ENCODE peak calls at places on chromosomes 12 and 14, in ten cellular contexts. Z is neural progenitor cell, G is glutamatergic neuron, O is A549, M is IMR-90, W is GM12865, C is colonic mucosa, A is OCI-LY7, Q is sigmoid colon, X is psoas muscle. J is an unnamed sample.

GRCh38 chr14:69460093-69460701 is 24.3 kb upstream of the PLEKHD1 start:
- DNase-seq in Z (peak), G (peak), O (peak), M (peak), W (peak), C (peak), A (peak), Q (peak), X (peak), J (peak)

GRCh38 chr14:56810850-56811595 is 744 bp upstream of the OTX2 start:
- DNase-seq in Z (peak), G (no peak), O (no peak), M (no peak), W (no peak), C (no peak), A (no peak), Q (no peak), X (no peak), J (no peak)

GRCh38 chr12:57724936-57725740 is 13.4 kb downstream of the AGAP2 start:
- DNase-seq in Z (no peak), G (no peak), O (no peak), M (no peak), W (no peak), C (no peak), A (peak), Q (no peak), X (no peak), J (peak)

GRCh38 chr12:108811411-108812185 is 45.8 kb downstream of the SSH1 start:
- DNase-seq in Z (no peak), G (no peak), O (no peak), M (no peak), W (no peak), C (no peak), A (no peak), Q (no peak), X (no peak), J (no peak)

GRCh38 chr14:77124345-77125274 is 17.0 kb downstream of the ZDHHC22 start:
- DNase-seq in Z (peak), G (peak), O (peak), M (peak), W (peak), C (peak), A (peak), Q (no peak), X (peak), J (peak)

GRCh38 chr14:52241102-52241793 is 26.2 kb upstream of the PTGDR start:
- DNase-seq in Z (no peak), G (no peak), O (no peak), M (peak), W (no peak), C (no peak), A (no peak), Q (no peak), X (no peak), J (no peak)

GRCh38 chr12:113365639-113366395 is 7.4 kb downstream of the PLBD2 start:
- DNase-seq in Z (no peak), G (no peak), O (no peak), M (no peak), W (no peak), C (no peak), A (no peak), Q (no peak), X (no peak), J (no peak)

GRCh38 chr14:89394920-89395319 is 22.1 kb downstream of the FOXN3 start:
- DNase-seq in Z (no peak), G (no peak), O (no peak), M (no peak), W (no peak), C (no peak), A (no peak), Q (peak), X (no peak), J (no peak)

GRCh38 chr12:26520869-26521268 is 312.1 kb downstream of the ITPR2 start:
- DNase-seq in Z (no peak), G (no peak), O (no peak), M (no peak), W (peak), C (no peak), A (no peak), Q (no peak), X (no peak), J (no peak)

DNA sequence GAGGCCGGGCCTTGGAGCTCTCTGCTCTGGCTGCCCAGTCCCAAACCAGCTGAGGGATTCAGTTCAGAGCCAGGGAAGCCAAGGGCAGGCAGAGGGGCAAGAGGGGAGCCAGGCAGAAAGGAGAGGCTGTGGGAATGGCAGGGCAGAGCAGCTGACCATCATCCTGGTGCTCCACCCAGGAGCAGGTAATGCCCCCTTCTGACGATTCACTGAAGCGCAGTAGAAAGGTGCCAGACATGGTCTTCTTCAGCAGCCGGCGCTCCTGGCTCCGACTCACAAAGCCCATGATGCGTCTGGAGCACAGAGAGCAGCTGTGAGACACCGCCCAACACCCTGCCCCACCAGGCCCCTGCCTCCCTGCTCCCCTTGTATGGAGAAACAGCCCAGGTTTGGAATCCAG is 8.0 kb downstream of the IL23A start:
- DNase-seq in Z (no peak), G (no peak), O (peak), M (no peak), W (no peak), C (no peak), A (no peak), Q (no peak), X (no peak), J (no peak)
- TF ChIP-seq CTCF in Z (peak), G (no peak), O (no peak), M (no peak), W (peak), C (no peak), A (peak), Q (no peak), X (no peak), J (no peak)

DNA sequence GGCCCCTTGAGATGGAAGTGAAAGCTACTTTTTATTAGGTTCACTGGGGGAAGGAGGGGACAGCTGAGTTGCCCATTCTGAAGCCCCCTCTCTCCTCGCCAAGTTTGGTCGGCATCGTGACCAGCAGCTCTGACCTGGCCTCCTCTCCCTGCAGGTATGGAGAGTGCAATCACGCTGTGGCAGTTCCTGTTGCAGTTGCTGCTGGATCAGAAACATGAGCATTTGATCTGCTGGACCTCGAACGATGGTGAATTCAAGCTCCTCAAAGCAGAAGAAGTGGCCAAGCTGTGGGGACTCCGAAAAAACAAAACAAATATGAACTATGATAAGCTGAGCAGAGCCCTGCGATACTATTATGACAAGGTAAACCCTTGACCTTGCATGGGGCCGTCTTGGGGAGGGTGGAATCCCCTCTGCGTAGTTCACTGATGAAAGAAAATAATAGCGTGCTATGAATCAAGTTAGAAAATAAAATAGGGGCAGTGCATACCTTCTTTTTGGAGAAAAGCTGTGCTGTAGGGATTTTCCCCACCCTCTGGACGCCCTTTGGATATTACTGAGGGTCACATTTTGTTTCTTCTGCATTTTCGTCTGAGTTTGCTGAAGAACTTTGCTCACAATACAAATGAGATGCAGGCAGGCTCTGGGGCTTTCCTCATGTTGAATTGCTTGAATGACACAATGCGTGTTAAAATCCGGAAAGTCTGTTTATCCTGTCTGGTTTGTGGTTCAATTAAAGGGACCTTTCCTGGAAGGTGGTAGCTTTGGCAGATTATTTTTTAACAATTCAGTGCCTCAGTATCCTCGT is 29.4 kb downstream of the ELK3 start:
- DNase-seq in Z (no peak), G (no peak), O (no peak), M (no peak), W (peak), C (no peak), A (no peak), Q (no peak), X (no peak), J (peak)
- TF ChIP-seq CTCF in Z (no peak), G (no peak), O (no peak), M (no peak), W (no peak), C (no peak), A (no peak), Q (no peak), X (no peak), J (no peak)

GRCh38 chr12:92342574-92342973 is 196.9 kb upstream of the BTG1 start:
- DNase-seq in Z (no peak), G (no peak), O (no peak), M (no peak), W (no peak), C (no peak), A (no peak), Q (no peak), X (no peak), J (no peak)
- TF ChIP-seq CTCF in Z (no peak), G (no peak), O (no peak), M (no peak), W (no peak), C (no peak), A (no peak), Q (no peak), X (no peak), J (no peak)

GRCh38 chr14:103910262-103910935 is 17.9 kb upstream of the TDRD9 start:
- DNase-seq in Z (peak), G (peak), O (peak), M (peak), W (peak), C (peak), A (peak), Q (peak), X (peak), J (peak)

GRCh38 chr14:103904493-103905107 is 23.7 kb upstream of the TDRD9 start:
- DNase-seq in Z (no peak), G (no peak), O (no peak), M (peak), W (no peak), C (no peak), A (no peak), Q (no peak), X (no peak), J (no peak)

GRCh38 chr14:103908580-103908979 is 19.7 kb upstream of the TDRD9 start:
- DNase-seq in Z (no peak), G (no peak), O (no peak), M (no peak), W (no peak), C (no peak), A (no peak), Q (no peak), X (no peak), J (no peak)

GRCh38 chr14:103909531-103910261 is 18.6 kb upstream of the TDRD9 start:
- DNase-seq in Z (no peak), G (no peak), O (no peak), M (no peak), W (no peak), C (no peak), A (no peak), Q (no peak), X (no peak), J (no peak)

DNA sequence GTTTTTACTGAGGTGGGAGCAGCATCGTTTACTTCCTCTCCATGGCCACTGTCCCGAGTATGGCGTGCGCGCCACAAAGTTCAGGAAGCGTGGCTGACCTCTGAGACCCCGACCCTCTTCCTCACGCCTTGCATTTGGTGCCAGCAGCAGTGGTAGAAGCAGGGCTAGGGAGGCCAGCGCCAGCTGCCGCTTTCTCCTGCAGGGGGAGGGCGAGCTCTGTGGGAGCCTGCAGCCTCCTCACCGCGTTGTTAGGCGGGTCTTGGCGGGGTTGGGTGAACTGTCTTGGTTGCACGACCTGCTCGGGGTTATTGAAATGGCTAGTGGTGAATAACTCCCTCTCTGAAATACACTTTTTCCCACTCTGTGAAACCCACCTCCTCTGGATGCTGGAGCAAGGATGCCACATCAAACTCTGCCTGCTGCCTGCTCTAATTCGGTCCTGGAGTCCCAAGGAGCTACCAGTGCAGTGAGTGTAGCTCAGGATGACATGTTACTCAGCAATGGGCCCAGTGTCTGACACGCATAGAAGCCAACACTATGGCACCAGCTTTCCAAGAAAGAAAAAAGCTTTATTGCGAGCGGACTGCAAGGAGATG is 22.3 kb upstream of the TDRD9 start:
- DNase-seq in Z (peak), G (peak), O (no peak), M (no peak), W (no peak), C (no peak), A (no peak), Q (no peak), X (no peak), J (no peak)
- TF ChIP-seq CTCF in Z (peak), G (peak), O (no peak), M (no peak), W (peak), C (no peak), A (peak), Q (no peak), X (no peak), J (peak)

GRCh38 chr14:74301594-74302159 is 1.1 kb downstream of the ABCD4 start:
- DNase-seq in Z (no peak), G (no peak), O (no peak), M (no peak), W (no peak), C (peak), A (no peak), Q (no peak), X (no peak), J (no peak)

GRCh38 chr14:74299061-74299545 is 3.6 kb downstream of the ABCD4 start:
- DNase-seq in Z (no peak), G (no peak), O (no peak), M (peak), W (no peak), C (peak), A (no peak), Q (no peak), X (no peak), J (no peak)

GRCh38 chr14:74308695-74309094 is 6.0 kb upstream of the ABCD4 start:
- DNase-seq in Z (no peak), G (no peak), O (no peak), M (no peak), W (no peak), C (no peak), A (no peak), Q (no peak), X (no peak), J (no peak)

GRCh38 chr14:74302160-74302628 is 540 bp downstream of the ABCD4 start:
- DNase-seq in Z (peak), G (no peak), O (peak), M (peak), W (peak), C (no peak), A (peak), Q (no peak), X (no peak), J (peak)

DNA sequence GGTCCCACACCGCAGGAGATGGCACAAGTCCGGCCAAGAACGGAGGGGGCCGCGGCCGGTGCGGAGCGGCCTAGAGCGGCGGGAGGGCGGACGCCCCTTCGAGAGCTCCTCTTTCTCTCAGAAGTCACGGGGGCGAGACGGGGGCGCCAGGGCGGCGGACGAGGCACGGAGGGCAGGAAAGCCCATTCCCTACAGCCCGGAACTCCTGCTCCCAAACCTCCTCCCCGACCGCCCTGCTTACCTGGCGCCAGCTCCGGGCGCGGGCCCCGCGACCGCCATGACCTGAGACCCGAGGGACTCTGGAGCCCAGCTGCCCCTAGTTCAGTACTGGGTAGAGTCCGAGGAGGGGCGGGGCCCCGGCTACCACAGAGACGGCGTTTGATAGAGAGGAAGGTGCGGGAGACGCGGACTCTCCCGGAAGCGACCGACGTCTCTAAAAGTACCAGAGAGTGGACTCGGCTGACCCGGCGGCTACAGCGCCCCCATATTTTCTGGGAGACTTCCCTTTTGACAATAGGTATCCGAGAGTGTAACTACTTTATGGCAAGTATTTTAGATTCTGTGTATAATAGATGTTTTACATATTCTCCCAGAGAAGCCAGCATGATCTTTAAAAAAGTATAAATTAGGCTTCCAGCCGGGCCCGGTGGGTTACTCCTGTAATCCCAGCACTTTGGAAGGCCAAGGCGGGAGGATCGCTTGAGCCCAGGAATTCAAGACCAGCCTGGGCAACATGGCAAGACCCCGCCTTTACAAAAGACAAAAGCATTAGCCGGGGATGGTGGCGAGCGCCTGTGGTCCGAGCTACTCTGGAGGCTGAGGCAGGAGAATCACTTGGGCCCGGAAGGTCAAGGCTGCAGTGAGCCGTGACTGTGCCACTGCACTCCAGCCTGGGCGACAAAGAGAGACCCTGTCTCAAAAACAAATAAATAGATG is at the start of gene ABCD4:
- DNase-seq in Z (peak), G (peak), O (peak), M (peak), W (peak), C (peak), A (peak), Q (peak), X (peak), J (peak)
- TF ChIP-seq CTCF in Z (peak), G (no peak), O (peak), M (peak), W (peak), C (peak), A (peak), Q (no peak), X (peak), J (peak)

GRCh38 chr12:132848521-132848920 is 19.9 kb upstream of the GOLGA3 start:
- DNase-seq in Z (no peak), G (no peak), O (no peak), M (no peak), W (no peak), C (no peak), A (no peak), Q (no peak), X (no peak), J (no peak)

GRCh38 chr12:132850291-132850690 is 21.6 kb upstream of the GOLGA3 start:
- DNase-seq in Z (no peak), G (no peak), O (no peak), M (no peak), W (no peak), C (no peak), A (no peak), Q (no peak), X (no peak), J (no peak)

GRCh38 chr12:132852496-132852895 is 23.8 kb upstream of the GOLGA3 start:
- DNase-seq in Z (no peak), G (no peak), O (no peak), M (no peak), W (no peak), C (no peak), A (no peak), Q (no peak), X (no peak), J (no peak)

GRCh38 chr12:132853285-132854092 is 24.8 kb upstream of the GOLGA3 start:
- DNase-seq in Z (no peak), G (no peak), O (no peak), M (no peak), W (no peak), C (no peak), A (no peak), Q (no peak), X (no peak), J (no peak)

GRCh38 chr12:132851465-132851864 is 22.8 kb upstream of the GOLGA3 start:
- DNase-seq in Z (no peak), G (no peak), O (no peak), M (no peak), W (no peak), C (no peak), A (no peak), Q (no peak), X (no peak), J (no peak)
- TF ChIP-seq CTCF in Z (no peak), G (no peak), O (no peak), M (no peak), W (no peak), C (no peak), A (no peak), Q (no peak), X (no peak), J (no peak)

GRCh38 chr12:53791735-53792326 is 40.1 kb upstream of the CISTR start:
- DNase-seq in Z (peak), G (peak), O (peak), M (no peak), W (peak), C (no peak), A (peak), Q (no peak), X (peak), J (peak)
- TF ChIP-seq CTCF in Z (peak), G (peak), O (peak), M (peak), W (peak), C (peak), A (peak), Q (no peak), X (peak), J (peak)

GRCh38 chr14:38405851-38406630 is 150.1 kb upstream of the CLEC14A start:
- DNase-seq in Z (peak), G (peak), O (peak), M (peak), W (no peak), C (no peak), A (no peak), Q (no peak), X (no peak), J (no peak)
- TF ChIP-seq CTCF in Z (peak), G (peak), O (no peak), M (no peak), W (no peak), C (no peak), A (no peak), Q (no peak), X (no peak), J (no peak)

J was measured in GM10248.